ENCODE peak calls at places on chromosome 7, in six cellular contexts. K is CD14-positive monocyte; P is stimulated activated CD4-positive, alpha-beta T cell treated with anti-CD3 and anti-CD28 coated beads, Interleukin-2, amount 100 ng/mL, for 24 hours; C is NCI-H2171; E is NCI-H226; G is BJ. S is an unnamed sample.

GRCh38 chr7:90594791-90595317 is 1.3 kb upstream of the CDK14 start:
- DNase-seq in K (no peak), P (no peak), C (peak; percentile 77), E (peak; percentile 72), G (peak; percentile 37), S (no peak)

GRCh38 chr7:130844811-130845580 is 111.0 kb upstream of the KLF14 start:
- DNase-seq in K (no peak), P (no peak), C (no peak), E (peak; percentile 56), G (no peak), S (no peak)

GRCh38 chr7:130814753-130815152 is 80.7 kb upstream of the KLF14 start:
- DNase-seq in K (no peak), P (no peak), C (no peak), E (peak; percentile 11), G (no peak), S (no peak)

GRCh38 chr7:101411477-101411954 is 48.8 kb downstream of the COL26A1 start:
- DNase-seq in K (peak; percentile 77), P (no peak), C (no peak), E (no peak), G (no peak), S (no peak)

GRCh38 chr7:30469303-30469702 is 9.3 kb downstream of the NOD1 start:
- DNase-seq in K (no peak), P (no peak), C (peak; percentile 17), E (peak; percentile 100), G (peak; percentile 96), S (peak; percentile 97)

GRCh38 chr7:149625339-149625946 is 127.8 kb upstream of the ZNF746 start:
- DNase-seq in K (no peak), P (peak; percentile 70), C (no peak), E (no peak), G (no peak), S (peak; percentile 68)

GRCh38 chr7:28178537-28178936 is 2.1 kb downstream of the JAZF1 start:
- DNase-seq in K (no peak), P (no peak), C (no peak), E (no peak), G (no peak), S (no peak)

GRCh38 chr7:40133561-40134427 is 628 bp downstream of the MPLKIP start:
- DNase-seq in K (peak; percentile 53), P (peak; percentile 19), C (no peak), E (no peak), G (no peak), S (no peak)

GRCh38 chr7:111587715-111588433 is 25.6 kb upstream of the IMMP2L start:
- DNase-seq in K (no peak), P (no peak), C (no peak), E (no peak), G (no peak), S (no peak)

GRCh38 chr7:44103941-44104879 is at the start of gene AEBP1:
- DNase-seq in K (peak; percentile 8), P (no peak), C (no peak), E (no peak), G (no peak), S (no peak)

GRCh38 chr7:134461921-134462320 is 3.0 kb upstream of the AKR1B1 start:
- DNase-seq in K (no peak), P (no peak), C (no peak), E (no peak), G (no peak), S (no peak)

GRCh38 chr7:143372070-143372469 is 9.1 kb upstream of the ZYX start:
- DNase-seq in K (peak; percentile 72), P (peak; percentile 48), C (no peak), E (peak; percentile 74), G (no peak), S (peak; percentile 33)

GRCh38 chr7:148819697-148820332 is 64.3 kb downstream of the EZH2 start:
- DNase-seq in K (no peak), P (no peak), C (no peak), E (peak; percentile 20), G (peak; percentile 9), S (no peak)

GRCh38 chr7:27155816-27156507 is 513 bp downstream of the HOXA7 start:
- DNase-seq in K (peak; percentile 40), P (no peak), C (peak; percentile 44), E (no peak), G (no peak), S (no peak)

GRCh38 chr7:135970682-135971365 is 6.3 kb downstream of the MTPN start:
- DNase-seq in K (no peak), P (no peak), C (no peak), E (no peak), G (no peak), S (no peak)

GRCh38 chr7:113824117-113824823 is 94.5 kb downstream of the PPP1R3A start:
- DNase-seq in K (no peak), P (no peak), C (no peak), E (no peak), G (no peak), S (no peak)

GRCh38 chr7:98135984-98136383 is 29.3 kb downstream of the LMTK2 start:
- DNase-seq in K (no peak), P (no peak), C (no peak), E (no peak), G (no peak), S (no peak)

GRCh38 chr7:43643842-43644241 is 60.9 kb downstream of the STK17A start:
- DNase-seq in K (no peak), P (no peak), C (no peak), E (no peak), G (no peak), S (no peak)

GRCh38 chr7:127504715-127505114 is 80.7 kb downstream of the GCC1 start:
- DNase-seq in K (no peak), P (peak; percentile 23), C (no peak), E (no peak), G (no peak), S (no peak)

GRCh38 chr7:70307544-70308106 is 709.4 kb downstream of the AUTS2 start:
- DNase-seq in K (no peak), P (no peak), C (no peak), E (no peak), G (no peak), S (no peak)

GRCh38 chr7:412313-412710 is 107.3 kb downstream of the PDGFA start:
- DNase-seq in K (peak; percentile 22), P (no peak), C (no peak), E (no peak), G (no peak), S (no peak)

GRCh38 chr7:144057954-144058353 is 9.2 kb downstream of the OR2A5 start:
- DNase-seq in K (no peak), P (no peak), C (no peak), E (peak; percentile 59), G (no peak), S (no peak)

GRCh38 chr7:151520419-151521229 is 929 bp upstream of the RHEB start:
- DNase-seq in K (peak; percentile 52), P (peak; percentile 54), C (no peak), E (peak; percentile 17), G (no peak), S (no peak)

GRCh38 chr7:44740040-44740439 is 8.6 kb upstream of the ZMIZ2 start:
- DNase-seq in K (no peak), P (no peak), C (no peak), E (no peak), G (no peak), S (no peak)

GRCh38 chr7:42125321-42125720 is 111.7 kb downstream of the GLI3 start:
- DNase-seq in K (no peak), P (no peak), C (no peak), E (no peak), G (no peak), S (no peak)

GRCh38 chr7:81549484-81550016 is 220.3 kb downstream of the HGF start:
- DNase-seq in K (no peak), P (no peak), C (no peak), E (no peak), G (no peak), S (no peak)

GRCh38 chr7:157616426-157616825 is 279.6 kb downstream of the DNAJB6 start:
- DNase-seq in K (no peak), P (no peak), C (no peak), E (no peak), G (no peak), S (no peak)

GRCh38 chr7:76358478-76359110 is at the start of gene YWHAG:
- DNase-seq in K (peak; percentile 84), P (peak; percentile 90), C (peak; percentile 89), E (peak; percentile 74), G (no peak), S (no peak)

GRCh38 chr7:82507976-82508677 is 64.5 kb upstream of the CACNA2D1 start:
- DNase-seq in K (no peak), P (no peak), C (peak; percentile 4), E (no peak), G (no peak), S (no peak)

GRCh38 chr7:142060936-142061335 is 50.6 kb upstream of the MGAM2 start:
- DNase-seq in K (no peak), P (no peak), C (no peak), E (no peak), G (no peak), S (no peak)

GRCh38 chr7:7190142-7190541 is 7.8 kb downstream of the C1GALT1 start:
- DNase-seq in K (no peak), P (no peak), C (no peak), E (peak; percentile 92), G (no peak), S (no peak)

GRCh38 chr7:79789584-79790345 is 336.3 kb upstream of the MAGI2 start:
- DNase-seq in K (no peak), P (no peak), C (no peak), E (peak; percentile 38), G (no peak), S (no peak)

GRCh38 chr7:28654111-28654510 is 241.8 kb downstream of the CREB5 start:
- DNase-seq in K (no peak), P (no peak), C (peak; percentile 71), E (no peak), G (no peak), S (no peak)

GRCh38 chr7:113756250-113756649 is 162.6 kb downstream of the PPP1R3A start:
- DNase-seq in K (no peak), P (no peak), C (no peak), E (no peak), G (no peak), S (no peak)

GRCh38 chr7:37495574-37496184 is 47.0 kb upstream of the ELMO1 start:
- DNase-seq in K (no peak), P (no peak), C (peak; percentile 8), E (peak; percentile 14), G (no peak), S (peak; percentile 13)

GRCh38 chr7:68559518-68559917 is 1038.8 kb upstream of the AUTS2 start:
- DNase-seq in K (no peak), P (no peak), C (no peak), E (no peak), G (no peak), S (no peak)

GRCh38 chr7:91636129-91636724 is 244.3 kb downstream of the MTERF1 start:
- DNase-seq in K (no peak), P (no peak), C (no peak), E (peak; percentile 34), G (no peak), S (peak; percentile 53)

S was measured in DMS 273 treated with DMSO at 0.1 percent for 48 hours.